ENCODE peak calls at places on chromosomes 11 and 22, in six cellular contexts. Z is IMR-90, E is H7, U is kidney glomerular epithelial cell, H is memory B cell, O is non-pigmented ciliary epithelial cell. L is an unnamed sample.

GRCh38 chr11:80320765-80321164 is 879.9 kb upstream of the TENM4 start:
- DNase-seq in Z (no peak), E (peak), U (no peak), H (no peak), O (no peak), L (no peak)

GRCh38 chr11:38461751-38462150 is 1863.7 kb upstream of the RAG2 start:
- DNase-seq in Z (no peak), E (no peak), U (no peak), H (no peak), O (no peak), L (no peak)

GRCh38 chr11:74611369-74611861 is 19.0 kb downstream of the POLD3 start:
- DNase-seq in Z (peak), E (no peak), U (peak), H (no peak), O (no peak), L (peak)

GRCh38 chr11:60950024-60950423 is 2.0 kb downstream of the SLC15A3 start:
- DNase-seq in Z (no peak), E (peak), U (no peak), H (no peak), O (no peak), L (no peak)

GRCh38 chr11:132943737-132944556 is 588.4 kb downstream of the OPCML start:
- DNase-seq in Z (no peak), E (peak), U (no peak), H (no peak), O (no peak), L (no peak)

GRCh38 chr22:17777005-17777716 is 2.9 kb upstream of the BID start:
- DNase-seq in Z (no peak), E (no peak), U (no peak), H (peak), O (no peak), L (no peak)

GRCh38 chr11:119149371-119150275 is 771 bp downstream of the ABCG4 start:
- DNase-seq in Z (no peak), E (peak), U (no peak), H (no peak), O (no peak), L (no peak)

GRCh38 chr11:78195917-78196545 is 7.3 kb downstream of the USP35 start:
- DNase-seq in Z (no peak), E (no peak), U (no peak), H (no peak), O (no peak), L (no peak)

GRCh38 chr22:17137226-17137625 is 16.1 kb upstream of the TMEM121B start:
- DNase-seq in Z (no peak), E (peak), U (no peak), H (no peak), O (no peak), L (no peak)

GRCh38 chr11:117620131-117620530 is 176.9 kb downstream of the DSCAML1 start:
- DNase-seq in Z (no peak), E (no peak), U (no peak), H (no peak), O (no peak), L (no peak)

GRCh38 chr11:98307827-98308491 is 712.8 kb upstream of the CNTN5 start:
- DNase-seq in Z (no peak), E (no peak), U (no peak), H (no peak), O (no peak), L (no peak)

GRCh38 chr11:49995559-49995958 is 13.2 kb upstream of the OR4C12 start:
- DNase-seq in Z (peak), E (peak), U (no peak), H (peak), O (peak), L (peak)

GRCh38 chr22:45105281-45105700 is 58.4 kb upstream of the NUP50 start:
- DNase-seq in Z (peak), E (no peak), U (no peak), H (no peak), O (peak), L (no peak)

L was measured in keratinocyte.